ENCODE peak calls at places on chromosome 12, in six cellular contexts. O is SK-N-SH, W is HepG2, R is HCT116, D is K562, F is H1. T is an unnamed sample.

GRCh38 chr12:104569348-104570173 is 112.8 kb downstream of the CHST11 start:
- DNase-seq in O (no peak), D (no peak), F (no peak), W (no peak), R (no peak), T (no peak)

GRCh38 chr12:39176376-39176775 is 266.5 kb downstream of the KIF21A start:
- DNase-seq in W (no peak), R (no peak), D (no peak), O (no peak), F (no peak), T (no peak)

GRCh38 chr12:49503674-49504180 is 35.1 kb upstream of the KCNH3 start:
- DNase-seq in W (no peak), F (no peak), O (no peak), R (peak), D (no peak), T (no peak)

GRCh38 chr12:116892318-116892717 is 11.1 kb upstream of the HRK start:
- DNase-seq in R (no peak), F (no peak), O (no peak), W (no peak), D (peak), T (no peak)

GRCh38 chr12:57613427-57614109 is 2.3 kb downstream of the ARHGEF25 start:
- DNase-seq in D (no peak), R (no peak), F (no peak), O (no peak), W (no peak), T (no peak)

GRCh38 chr12:27052176-27052575 is 29.8 kb downstream of the MED21 start:
- DNase-seq in F (no peak), D (no peak), R (no peak), W (no peak), O (no peak), T (no peak)

GRCh38 chr12:45946435-45946834 is 43.9 kb downstream of the SCAF11 start:
- DNase-seq in R (no peak), W (no peak), O (no peak), D (no peak), F (no peak), T (no peak)

GRCh38 chr12:105454688-105455087 is 124.2 kb downstream of the C12orf75 start:
- DNase-seq in D (no peak), O (no peak), F (no peak), R (no peak), W (no peak), T (no peak)

GRCh38 chr12:115398311-115398781 is 714.4 kb upstream of the TBX3 start:
- DNase-seq in O (peak), R (no peak), D (no peak), F (no peak), W (peak), T (no peak)

GRCh38 chr12:50065726-50066310 is 8.4 kb downstream of the ASIC1 start:
- DNase-seq in R (no peak), O (no peak), W (no peak), D (no peak), F (no peak), T (no peak)

GRCh38 chr12:20004951-20005350 is 363.4 kb upstream of the PDE3A start:
- DNase-seq in O (no peak), F (no peak), R (no peak), W (no peak), D (no peak), T (no peak)

DNA sequence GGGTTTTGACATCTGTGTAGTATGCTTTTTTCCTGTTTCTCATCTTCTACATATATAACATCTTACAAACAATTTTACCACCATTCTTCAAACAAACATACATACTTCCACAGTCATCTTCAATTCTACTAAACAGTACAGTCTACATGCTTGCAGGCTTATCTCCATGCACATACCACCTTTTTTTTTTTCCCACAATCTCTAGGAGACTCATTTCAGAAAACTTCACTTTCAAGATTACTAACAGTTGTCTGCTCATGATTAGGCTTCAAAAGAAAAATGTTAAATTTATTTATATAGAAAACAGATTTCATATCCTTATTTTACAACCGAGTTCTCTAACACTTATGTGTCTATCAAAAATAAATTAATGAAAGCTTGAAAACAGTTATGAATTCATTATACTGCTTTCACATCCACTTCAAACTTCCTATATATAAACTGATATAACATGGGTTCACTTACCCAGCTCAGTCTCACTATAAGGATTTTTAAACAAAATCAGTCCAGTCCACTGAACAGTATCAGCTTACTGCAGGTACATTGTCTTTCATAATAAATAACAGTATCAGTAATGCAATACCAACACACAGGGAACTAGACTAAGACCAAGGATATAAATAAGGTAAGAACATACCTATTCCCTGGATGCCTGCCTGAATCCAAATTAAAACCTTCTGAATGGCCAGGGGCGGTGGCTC is 42.5 kb downstream of the LRP6 start:
- DNase-seq in D (peak), O (no peak), R (no peak), F (no peak), W (no peak), T (no peak)
- TF ChIP-seq YY1 in D (no peak), O (no peak), R (no peak), F (no peak), W (no peak), T (no peak)

GRCh38 chr12:54565658-54566552 is 16.5 kb downstream of the PDE1B start:
- DNase-seq in W (no peak), R (no peak), F (no peak), O (no peak), D (no peak), T (peak)
- H3K4me3 ChIP-seq in W (no peak), R (no peak), F (no peak), O (no peak), D (no peak), T (no peak)

GRCh38 chr12:62332598-62332997 is 72.4 kb downstream of the USP15 start:
- DNase-seq in R (no peak), F (no peak), O (no peak), W (no peak), D (no peak), T (no peak)
- TF ChIP-seq YY1 in R (no peak), F (no peak), O (no peak), W (no peak), D (no peak), T (no peak)

GRCh38 chr12:63917477-63917862 is 73.0 kb downstream of the SRGAP1 start:
- DNase-seq in R (no peak), D (no peak), O (no peak), W (no peak), F (no peak), T (no peak)
- H3K4me3 ChIP-seq in R (peak), D (no peak), O (no peak), W (no peak), F (no peak), T (no peak)